ENCODE peak calls at places on chromosomes 12 and 14, in seven cellular contexts. One of them, this sample, is unnamed.

GRCh38 chr14:36667679-36668078 is 6.0 kb downstream of the PAX9 start:
- DNase-seq in K562: no peak
- DNase-seq in kidney glomerular epithelial cell: no peak
- DNase-seq in H9: no peak
- DNase-seq in activated CD4-positive, alpha-beta memory T cell treated with anti-CD3 and anti-CD28 coated beads, Interleukin-2, amount 10 ng/mL, durations not matched to agents 7 days and 5 days: no peak
- DNase-seq in lower lobe of right lung: no peak
- DNase-seq in fibroblast of lung: no peak
- DNase-seq in this sample: no peak

GRCh38 chr14:68509188-68509953 is 283.5 kb downstream of the ZFP36L1 start:
- DNase-seq in K562: no peak
- DNase-seq in kidney glomerular epithelial cell: no peak
- DNase-seq in H9: no peak
- DNase-seq in activated CD4-positive, alpha-beta memory T cell treated with anti-CD3 and anti-CD28 coated beads, Interleukin-2, amount 10 ng/mL, durations not matched to agents 7 days and 5 days: no peak
- DNase-seq in lower lobe of right lung: no peak
- DNase-seq in fibroblast of lung: peak; percentile 31
- DNase-seq in this sample: no peak

GRCh38 chr12:48121522-48121921 is 2.4 kb downstream of the PFKM start:
- DNase-seq in K562: no peak
- DNase-seq in kidney glomerular epithelial cell: no peak
- DNase-seq in H9: no peak
- DNase-seq in activated CD4-positive, alpha-beta memory T cell treated with anti-CD3 and anti-CD28 coated beads, Interleukin-2, amount 10 ng/mL, durations not matched to agents 7 days and 5 days: no peak
- DNase-seq in lower lobe of right lung: no peak
- DNase-seq in fibroblast of lung: no peak
- DNase-seq in this sample: no peak

GRCh38 chr12:46430340-46430948 is 57.9 kb upstream of the SLC38A2 start:
- DNase-seq in K562: peak; percentile 77
- DNase-seq in kidney glomerular epithelial cell: peak; percentile 87
- DNase-seq in H9: no peak
- DNase-seq in activated CD4-positive, alpha-beta memory T cell treated with anti-CD3 and anti-CD28 coated beads, Interleukin-2, amount 10 ng/mL, durations not matched to agents 7 days and 5 days: no peak
- DNase-seq in lower lobe of right lung: no peak
- DNase-seq in fibroblast of lung: peak; percentile 90
- DNase-seq in this sample: no peak

GRCh38 chr14:95994593-95994928 is 44.6 kb upstream of the C14orf132 start:
- DNase-seq in K562: no peak
- DNase-seq in kidney glomerular epithelial cell: no peak
- DNase-seq in H9: no peak
- DNase-seq in activated CD4-positive, alpha-beta memory T cell treated with anti-CD3 and anti-CD28 coated beads, Interleukin-2, amount 10 ng/mL, durations not matched to agents 7 days and 5 days: no peak
- DNase-seq in lower lobe of right lung: no peak
- DNase-seq in fibroblast of lung: no peak
- DNase-seq in this sample: no peak

GRCh38 chr12:51905507-51906438 is 1.5 kb upstream of the ACVRL1 start:
- DNase-seq in K562: peak; percentile 97
- DNase-seq in kidney glomerular epithelial cell: no peak
- DNase-seq in H9: no peak
- DNase-seq in activated CD4-positive, alpha-beta memory T cell treated with anti-CD3 and anti-CD28 coated beads, Interleukin-2, amount 10 ng/mL, durations not matched to agents 7 days and 5 days: no peak
- DNase-seq in lower lobe of right lung: peak; percentile 81
- DNase-seq in fibroblast of lung: no peak
- DNase-seq in this sample: no peak

GRCh38 chr12:118874698-118875548 is 106.4 kb upstream of the SRRM4 start:
- DNase-seq in K562: peak; percentile 1
- DNase-seq in kidney glomerular epithelial cell: no peak
- DNase-seq in H9: peak; percentile 90
- DNase-seq in activated CD4-positive, alpha-beta memory T cell treated with anti-CD3 and anti-CD28 coated beads, Interleukin-2, amount 10 ng/mL, durations not matched to agents 7 days and 5 days: no peak
- DNase-seq in lower lobe of right lung: no peak
- DNase-seq in fibroblast of lung: no peak
- DNase-seq in this sample: peak; percentile 65

GRCh38 chr12:91704446-91704845 is 441.2 kb downstream of the BTG1 start:
- DNase-seq in K562: no peak
- DNase-seq in kidney glomerular epithelial cell: peak; percentile 51
- DNase-seq in H9: no peak
- DNase-seq in activated CD4-positive, alpha-beta memory T cell treated with anti-CD3 and anti-CD28 coated beads, Interleukin-2, amount 10 ng/mL, durations not matched to agents 7 days and 5 days: no peak
- DNase-seq in lower lobe of right lung: no peak
- DNase-seq in fibroblast of lung: peak; percentile 68
- DNase-seq in this sample: no peak

GRCh38 chr12:13788626-13789025 is 192.8 kb downstream of the GRIN2B start:
- DNase-seq in K562: no peak
- DNase-seq in kidney glomerular epithelial cell: no peak
- DNase-seq in H9: no peak
- DNase-seq in activated CD4-positive, alpha-beta memory T cell treated with anti-CD3 and anti-CD28 coated beads, Interleukin-2, amount 10 ng/mL, durations not matched to agents 7 days and 5 days: no peak
- DNase-seq in lower lobe of right lung: no peak
- DNase-seq in fibroblast of lung: no peak
- DNase-seq in this sample: no peak

GRCh38 chr12:12094481-12094880 is 23.7 kb downstream of the BCL2L14 start:
- DNase-seq in K562: no peak
- DNase-seq in kidney glomerular epithelial cell: no peak
- DNase-seq in H9: no peak
- DNase-seq in activated CD4-positive, alpha-beta memory T cell treated with anti-CD3 and anti-CD28 coated beads, Interleukin-2, amount 10 ng/mL, durations not matched to agents 7 days and 5 days: no peak
- DNase-seq in lower lobe of right lung: no peak
- DNase-seq in fibroblast of lung: no peak
- DNase-seq in this sample: no peak

GRCh38 chr14:103109789-103110415 is 13.4 kb upstream of the TNFAIP2 start:
- DNase-seq in K562: peak; percentile 54
- DNase-seq in kidney glomerular epithelial cell: peak; percentile 83
- DNase-seq in H9: peak; percentile 79
- DNase-seq in activated CD4-positive, alpha-beta memory T cell treated with anti-CD3 and anti-CD28 coated beads, Interleukin-2, amount 10 ng/mL, durations not matched to agents 7 days and 5 days: no peak
- DNase-seq in lower lobe of right lung: no peak
- DNase-seq in fibroblast of lung: peak; percentile 86
- DNase-seq in this sample: no peak

GRCh38 chr14:59262717-59263469 is 74.4 kb downstream of the DAAM1 start:
- DNase-seq in K562: peak; percentile 6
- DNase-seq in kidney glomerular epithelial cell: no peak
- DNase-seq in H9: no peak
- DNase-seq in activated CD4-positive, alpha-beta memory T cell treated with anti-CD3 and anti-CD28 coated beads, Interleukin-2, amount 10 ng/mL, durations not matched to agents 7 days and 5 days: no peak
- DNase-seq in lower lobe of right lung: no peak
- DNase-seq in fibroblast of lung: no peak
- DNase-seq in this sample: peak; percentile 14

GRCh38 chr12:91186189-91186588 is 3.6 kb upstream of the DCN start:
- DNase-seq in K562: no peak
- DNase-seq in kidney glomerular epithelial cell: no peak
- DNase-seq in H9: no peak
- DNase-seq in activated CD4-positive, alpha-beta memory T cell treated with anti-CD3 and anti-CD28 coated beads, Interleukin-2, amount 10 ng/mL, durations not matched to agents 7 days and 5 days: no peak
- DNase-seq in lower lobe of right lung: no peak
- DNase-seq in fibroblast of lung: no peak
- DNase-seq in this sample: no peak

GRCh38 chr14:22036541-22036940 is 362.9 kb upstream of the OR4E1 start:
- DNase-seq in K562: no peak
- DNase-seq in kidney glomerular epithelial cell: no peak
- DNase-seq in H9: no peak
- DNase-seq in activated CD4-positive, alpha-beta memory T cell treated with anti-CD3 and anti-CD28 coated beads, Interleukin-2, amount 10 ng/mL, durations not matched to agents 7 days and 5 days: no peak
- DNase-seq in lower lobe of right lung: no peak
- DNase-seq in fibroblast of lung: no peak
- DNase-seq in this sample: no peak

GRCh38 chr12:96587691-96588090 is 98.3 kb downstream of the CFAP54 start:
- DNase-seq in K562: no peak
- DNase-seq in kidney glomerular epithelial cell: no peak
- DNase-seq in H9: no peak
- DNase-seq in activated CD4-positive, alpha-beta memory T cell treated with anti-CD3 and anti-CD28 coated beads, Interleukin-2, amount 10 ng/mL, durations not matched to agents 7 days and 5 days: no peak
- DNase-seq in lower lobe of right lung: no peak
- DNase-seq in fibroblast of lung: peak; percentile 79
- DNase-seq in this sample: no peak

GRCh38 chr14:105860615-105861580 is 334.5 kb downstream of the TMEM121 start:
- DNase-seq in K562: no peak
- DNase-seq in kidney glomerular epithelial cell: no peak
- DNase-seq in H9: no peak
- DNase-seq in activated CD4-positive, alpha-beta memory T cell treated with anti-CD3 and anti-CD28 coated beads, Interleukin-2, amount 10 ng/mL, durations not matched to agents 7 days and 5 days: peak; percentile 24
- DNase-seq in lower lobe of right lung: peak; percentile 40
- DNase-seq in fibroblast of lung: no peak
- DNase-seq in this sample: peak; percentile 1

GRCh38 chr12:131940121-131940520 is 9.6 kb upstream of the EP400 start:
- DNase-seq in K562: no peak
- DNase-seq in kidney glomerular epithelial cell: no peak
- DNase-seq in H9: no peak
- DNase-seq in activated CD4-positive, alpha-beta memory T cell treated with anti-CD3 and anti-CD28 coated beads, Interleukin-2, amount 10 ng/mL, durations not matched to agents 7 days and 5 days: no peak
- DNase-seq in lower lobe of right lung: peak; percentile 5
- DNase-seq in fibroblast of lung: no peak
- DNase-seq in this sample: no peak

GRCh38 chr14:93818857-93819256 is 30.6 kb upstream of the PRIMA1 start:
- DNase-seq in K562: no peak
- DNase-seq in kidney glomerular epithelial cell: no peak
- DNase-seq in H9: no peak
- DNase-seq in activated CD4-positive, alpha-beta memory T cell treated with anti-CD3 and anti-CD28 coated beads, Interleukin-2, amount 10 ng/mL, durations not matched to agents 7 days and 5 days: no peak
- DNase-seq in lower lobe of right lung: no peak
- DNase-seq in fibroblast of lung: no peak
- DNase-seq in this sample: no peak

GRCh38 chr12:120093592-120094355 is 22.8 kb downstream of the RAB35 start:
- DNase-seq in K562: peak; percentile 42
- DNase-seq in kidney glomerular epithelial cell: no peak
- DNase-seq in H9: peak; percentile 93
- DNase-seq in activated CD4-positive, alpha-beta memory T cell treated with anti-CD3 and anti-CD28 coated beads, Interleukin-2, amount 10 ng/mL, durations not matched to agents 7 days and 5 days: no peak
- DNase-seq in lower lobe of right lung: no peak
- DNase-seq in fibroblast of lung: no peak
- DNase-seq in this sample: peak; percentile 85

GRCh38 chr12:2640709-2641108 is 154.1 kb upstream of the FKBP4 start:
- DNase-seq in K562: peak; percentile 41
- DNase-seq in kidney glomerular epithelial cell: peak; percentile 80
- DNase-seq in H9: peak; percentile 56
- DNase-seq in activated CD4-positive, alpha-beta memory T cell treated with anti-CD3 and anti-CD28 coated beads, Interleukin-2, amount 10 ng/mL, durations not matched to agents 7 days and 5 days: no peak
- DNase-seq in lower lobe of right lung: no peak
- DNase-seq in fibroblast of lung: peak; percentile 99
- DNase-seq in this sample: peak; percentile 11

GRCh38 chr14:103828315-103828967 is 18.9 kb downstream of the PPP1R13B start:
- DNase-seq in K562: no peak
- DNase-seq in kidney glomerular epithelial cell: no peak
- DNase-seq in H9: no peak
- DNase-seq in activated CD4-positive, alpha-beta memory T cell treated with anti-CD3 and anti-CD28 coated beads, Interleukin-2, amount 10 ng/mL, durations not matched to agents 7 days and 5 days: no peak
- DNase-seq in lower lobe of right lung: no peak
- DNase-seq in fibroblast of lung: peak; percentile 45
- DNase-seq in this sample: no peak

GRCh38 chr12:99009654-99010296 is 364.7 kb downstream of the APAF1 start:
- DNase-seq in K562: no peak
- DNase-seq in kidney glomerular epithelial cell: no peak
- DNase-seq in H9: no peak
- DNase-seq in activated CD4-positive, alpha-beta memory T cell treated with anti-CD3 and anti-CD28 coated beads, Interleukin-2, amount 10 ng/mL, durations not matched to agents 7 days and 5 days: no peak
- DNase-seq in lower lobe of right lung: no peak
- DNase-seq in fibroblast of lung: peak; percentile 8
- DNase-seq in this sample: no peak

GRCh38 chr14:76424359-76424758 is 48.4 kb downstream of the ESRRB start:
- DNase-seq in K562: peak; percentile 3
- DNase-seq in kidney glomerular epithelial cell: no peak
- DNase-seq in H9: no peak
- DNase-seq in activated CD4-positive, alpha-beta memory T cell treated with anti-CD3 and anti-CD28 coated beads, Interleukin-2, amount 10 ng/mL, durations not matched to agents 7 days and 5 days: no peak
- DNase-seq in lower lobe of right lung: no peak
- DNase-seq in fibroblast of lung: no peak
- DNase-seq in this sample: peak; percentile 42

GRCh38 chr12:45216983-45217485 is 1.1 kb downstream of the ANO6 start:
- DNase-seq in K562: no peak
- DNase-seq in kidney glomerular epithelial cell: no peak
- DNase-seq in H9: no peak
- DNase-seq in activated CD4-positive, alpha-beta memory T cell treated with anti-CD3 and anti-CD28 coated beads, Interleukin-2, amount 10 ng/mL, durations not matched to agents 7 days and 5 days: no peak
- DNase-seq in lower lobe of right lung: no peak
- DNase-seq in fibroblast of lung: peak; percentile 12
- DNase-seq in this sample: no peak

GRCh38 chr14:58969951-58970751 is 218.3 kb upstream of the DAAM1 start:
- DNase-seq in K562: peak; percentile 1
- DNase-seq in kidney glomerular epithelial cell: peak; percentile 65
- DNase-seq in H9: peak; percentile 60
- DNase-seq in activated CD4-positive, alpha-beta memory T cell treated with anti-CD3 and anti-CD28 coated beads, Interleukin-2, amount 10 ng/mL, durations not matched to agents 7 days and 5 days: no peak
- DNase-seq in lower lobe of right lung: no peak
- DNase-seq in fibroblast of lung: peak; percentile 72
- DNase-seq in this sample: peak; percentile 22

GRCh38 chr12:42426733-42427132 is 100.8 kb downstream of the PPHLN1 start:
- DNase-seq in K562: peak; percentile 94
- DNase-seq in kidney glomerular epithelial cell: peak; percentile 44
- DNase-seq in H9: peak; percentile 55
- DNase-seq in activated CD4-positive, alpha-beta memory T cell treated with anti-CD3 and anti-CD28 coated beads, Interleukin-2, amount 10 ng/mL, durations not matched to agents 7 days and 5 days: peak; percentile 28
- DNase-seq in lower lobe of right lung: peak; percentile 51
- DNase-seq in fibroblast of lung: peak; percentile 83
- DNase-seq in this sample: no peak

GRCh38 chr12:47767197-47767724 is 5.8 kb upstream of the SLC48A1 start:
- DNase-seq in K562: peak; percentile 79
- DNase-seq in kidney glomerular epithelial cell: no peak
- DNase-seq in H9: peak; percentile 84
- DNase-seq in activated CD4-positive, alpha-beta memory T cell treated with anti-CD3 and anti-CD28 coated beads, Interleukin-2, amount 10 ng/mL, durations not matched to agents 7 days and 5 days: peak; percentile 80
- DNase-seq in lower lobe of right lung: peak; percentile 47
- DNase-seq in fibroblast of lung: no peak
- DNase-seq in this sample: peak; percentile 76

GRCh38 chr14:102389261-102389660 is 26.5 kb downstream of the TECPR2 start:
- DNase-seq in K562: no peak
- DNase-seq in kidney glomerular epithelial cell: no peak
- DNase-seq in H9: no peak
- DNase-seq in activated CD4-positive, alpha-beta memory T cell treated with anti-CD3 and anti-CD28 coated beads, Interleukin-2, amount 10 ng/mL, durations not matched to agents 7 days and 5 days: no peak
- DNase-seq in lower lobe of right lung: no peak
- DNase-seq in fibroblast of lung: no peak
- DNase-seq in this sample: no peak

GRCh38 chr14:67641902-67642749 is 22.4 kb downstream of the ARG2 start:
- DNase-seq in K562: peak; percentile 20
- DNase-seq in kidney glomerular epithelial cell: no peak
- DNase-seq in H9: no peak
- DNase-seq in activated CD4-positive, alpha-beta memory T cell treated with anti-CD3 and anti-CD28 coated beads, Interleukin-2, amount 10 ng/mL, durations not matched to agents 7 days and 5 days: peak; percentile 30
- DNase-seq in lower lobe of right lung: no peak
- DNase-seq in fibroblast of lung: no peak
- DNase-seq in this sample: no peak

GRCh38 chr12:70120970-70121369 is 122.3 kb upstream of the CNOT2 start:
- DNase-seq in K562: no peak
- DNase-seq in kidney glomerular epithelial cell: no peak
- DNase-seq in H9: no peak
- DNase-seq in activated CD4-positive, alpha-beta memory T cell treated with anti-CD3 and anti-CD28 coated beads, Interleukin-2, amount 10 ng/mL, durations not matched to agents 7 days and 5 days: no peak
- DNase-seq in lower lobe of right lung: no peak
- DNase-seq in fibroblast of lung: no peak
- DNase-seq in this sample: no peak

GRCh38 chr14:73661872-73662271 is 17.1 kb downstream of the DNAL1 start:
- DNase-seq in K562: no peak
- DNase-seq in kidney glomerular epithelial cell: no peak
- DNase-seq in H9: no peak
- DNase-seq in activated CD4-positive, alpha-beta memory T cell treated with anti-CD3 and anti-CD28 coated beads, Interleukin-2, amount 10 ng/mL, durations not matched to agents 7 days and 5 days: no peak
- DNase-seq in lower lobe of right lung: no peak
- DNase-seq in fibroblast of lung: peak; percentile 65
- DNase-seq in this sample: no peak

GRCh38 chr12:76274699-76275098 is 73.5 kb downstream of the BBS10 start:
- DNase-seq in K562: peak; percentile 12
- DNase-seq in kidney glomerular epithelial cell: no peak
- DNase-seq in H9: no peak
- DNase-seq in activated CD4-positive, alpha-beta memory T cell treated with anti-CD3 and anti-CD28 coated beads, Interleukin-2, amount 10 ng/mL, durations not matched to agents 7 days and 5 days: no peak
- DNase-seq in lower lobe of right lung: no peak
- DNase-seq in fibroblast of lung: peak; percentile 97
- DNase-seq in this sample: no peak

GRCh38 chr14:104294628-104294982 is 156.2 kb downstream of the KIF26A start:
- DNase-seq in K562: no peak
- DNase-seq in kidney glomerular epithelial cell: no peak
- DNase-seq in H9: no peak
- DNase-seq in activated CD4-positive, alpha-beta memory T cell treated with anti-CD3 and anti-CD28 coated beads, Interleukin-2, amount 10 ng/mL, durations not matched to agents 7 days and 5 days: no peak
- DNase-seq in lower lobe of right lung: no peak
- DNase-seq in fibroblast of lung: no peak
- DNase-seq in this sample: peak; percentile 7

GRCh38 chr12:57242329-57242690 is 8.7 kb downstream of the STAC3 start:
- DNase-seq in K562: no peak
- DNase-seq in kidney glomerular epithelial cell: no peak
- DNase-seq in H9: no peak
- DNase-seq in activated CD4-positive, alpha-beta memory T cell treated with anti-CD3 and anti-CD28 coated beads, Interleukin-2, amount 10 ng/mL, durations not matched to agents 7 days and 5 days: no peak
- DNase-seq in lower lobe of right lung: no peak
- DNase-seq in fibroblast of lung: no peak
- DNase-seq in this sample: no peak

GRCh38 chr12:52392465-52393007 is 7.1 kb upstream of the KRT84 start:
- DNase-seq in K562: no peak
- DNase-seq in kidney glomerular epithelial cell: no peak
- DNase-seq in H9: no peak
- DNase-seq in activated CD4-positive, alpha-beta memory T cell treated with anti-CD3 and anti-CD28 coated beads, Interleukin-2, amount 10 ng/mL, durations not matched to agents 7 days and 5 days: no peak
- DNase-seq in lower lobe of right lung: no peak
- DNase-seq in fibroblast of lung: no peak
- DNase-seq in this sample: no peak

This sample was measured in WTC11.